ENCODE peak calls at places on chromosomes 5 and 9, in four cellular contexts. J is right cardiac atrium, Y is sigmoid colon, D is lung. L is an unnamed sample. For H3K27me3, the result is how much of the 10 kb centered on the place peaks cover.

GRCh38 chr5:174097486-174098185 is 52.1 kb downstream of the NSG2 start:
- DNase-seq in Y (no peak), J (no peak), D (no peak), L (no peak)

GRCh38 chr9:89532478-89532877 is 34.6 kb upstream of the SEMA4D start:
- DNase-seq in Y (no peak), J (no peak), D (no peak), L (no peak)

GRCh38 chr9:3875371-3876132 is 349.8 kb upstream of the RFX3 start:
- DNase-seq in Y (no peak), J (no peak), D (no peak), L (no peak)

GRCh38 chr5:64690417-64691151 is at the start of gene SHISAL2B:
- DNase-seq in D (no peak), J (no peak), Y (no peak), L (peak)

GRCh38 chr5:75818661-75819060 is 101.4 kb upstream of the POC5 start:
- DNase-seq in Y (no peak), D (no peak), J (no peak), L (no peak)

GRCh38 chr5:176892663-176893062 is 6.5 kb downstream of the HK3 start:
- DNase-seq in J (no peak), D (no peak), Y (no peak), L (no peak)

GRCh38 chr9:11457809-11458785 is 845.3 kb upstream of the PTPRD start:
- DNase-seq in Y (no peak), J (peak), D (no peak), L (no peak)

GRCh38 chr9:16469184-16469583 is 401.3 kb downstream of the BNC2 start:
- DNase-seq in D (no peak), J (no peak), Y (no peak), L (no peak)

GRCh38 chr9:105405514-105406131 is 42.2 kb upstream of the FSD1L start:
- DNase-seq in Y (no peak), J (no peak), D (no peak), L (no peak)

GRCh38 chr5:145072880-145073279 is 762.3 kb downstream of the PRELID2 start:
- DNase-seq in J (no peak), Y (no peak), D (no peak), L (no peak)

GRCh38 chr5:178817506-178817905 is 42.2 kb upstream of the ZNF354B start:
- DNase-seq in D (no peak), Y (no peak), J (no peak), L (no peak)

GRCh38 chr5:111779260-111780254 is 22.6 kb upstream of the NREP start:
- DNase-seq in Y (no peak), J (no peak), D (no peak), L (no peak)

GRCh38 chr9:34072868-34073590 is 24.3 kb upstream of the UBAP2 start:
- DNase-seq in J (no peak), D (peak), Y (peak), L (peak)

GRCh38 chr9:69452110-69452780 is 127.2 kb downstream of the ENTREP1 start:
- DNase-seq in D (no peak), J (no peak), Y (no peak), L (no peak)

GRCh38 chr5:31194458-31194808 is 947 bp downstream of the CDH6 start:
- DNase-seq in D (no peak), Y (no peak), J (no peak), L (no peak)

GRCh38 chr9:83385317-83385716 is 152.9 kb downstream of the FRMD3 start:
- DNase-seq in J (no peak), Y (no peak), D (no peak), L (no peak)

GRCh38 chr9:133938086-133938485 is 54.0 kb downstream of the VAV2 start:
- DNase-seq in D (no peak), Y (no peak), J (peak), L (no peak)

GRCh38 chr5:91006708-91007107 is 376.4 kb downstream of the ARRDC3 start:
- DNase-seq in J (no peak), D (no peak), Y (no peak), L (no peak)

GRCh38 chr5:133681896-133682295 is 69.6 kb upstream of the FSTL4 start:
- DNase-seq in D (no peak), Y (peak), J (no peak), L (no peak)
- H3K27me3 ChIP-seq in D (under half), Y (under half), J (under half), L (under half)

GRCh38 chr5:1765141-1765879 is 34.3 kb downstream of the MRPL36 start:
- DNase-seq in D (no peak), Y (peak), J (no peak), L (no peak)
- H3K27me3 ChIP-seq in D (under half), Y (half or more), J (under half), L (under half)

GRCh38 chr9:126235844-126236243 is 90.8 kb upstream of the MVB12B start:
- DNase-seq in J (no peak), D (no peak), Y (no peak), L (no peak)
- H3K27me3 ChIP-seq in J (under half), D (under half), Y (under half), L (under half)

GRCh38 chr5:168891175-168891812 is 312.1 kb upstream of the PANK3 start:
- DNase-seq in J (no peak), D (no peak), Y (no peak), L (no peak)
- H3K27me3 ChIP-seq in J (under half), D (under half), Y (under half), L (under half)

L was measured in testis.